ENCODE peak calls at places on chromosome 7, in five cellular contexts. R is stomach, B is right lobe of liver, F is tibial artery, P is adrenal gland. D is an unnamed sample. For H3K4me1 and H3K9me3, the result is how much of the 10 kb centered on the place peaks cover.

GRCh38 chr7:134120405-134120804 is 6.7 kb upstream of the LRGUK start:
- DNase-seq in R (no peak), F (no peak), B (no peak), P (no peak), D (no peak)

GRCh38 chr7:2231992-2232765 is 566 bp downstream of the MAD1L1 start:
- DNase-seq in F (no peak), P (no peak), B (no peak), R (no peak), D (peak)

GRCh38 chr7:36416251-36416650 is 26.6 kb downstream of the ANLN start:
- DNase-seq in R (no peak), P (no peak), F (no peak), B (no peak), D (no peak)

GRCh38 chr7:16739863-16740622 is 13.5 kb upstream of the TSPAN13 start:
- DNase-seq in R (no peak), P (peak), B (no peak), F (no peak), D (no peak)

GRCh38 chr7:116213361-116214155 is 3.2 kb downstream of the TES start:
- DNase-seq in P (no peak), F (no peak), R (no peak), B (no peak), D (no peak)

GRCh38 chr7:43461349-43462024 is 121.4 kb upstream of the STK17A start:
- DNase-seq in F (no peak), P (peak), B (no peak), R (no peak), D (no peak)

GRCh38 chr7:21011153-21011552 is 224.5 kb upstream of the SP8 start:
- DNase-seq in P (no peak), R (no peak), B (no peak), F (no peak), D (no peak)

GRCh38 chr7:141585592-141586510 is 34.6 kb downstream of the AGK start:
- DNase-seq in R (no peak), P (no peak), B (no peak), F (no peak), D (no peak)

GRCh38 chr7:149860821-149861727 is 12.7 kb upstream of the ATP6V0E2 start:
- DNase-seq in P (no peak), F (no peak), B (peak), R (no peak), D (no peak)

GRCh38 chr7:136012238-136012637 is 35.1 kb upstream of the MTPN start:
- DNase-seq in P (no peak), F (no peak), R (no peak), B (no peak), D (no peak)

GRCh38 chr7:18221377-18222290 is 194.0 kb upstream of the PRPS1L1 start:
- DNase-seq in B (no peak), F (no peak), P (no peak), R (no peak), D (no peak)

GRCh38 chr7:104160375-104160774 is 47.4 kb downstream of the ORC5 start:
- DNase-seq in P (no peak), F (no peak), B (no peak), R (no peak), D (no peak)

GRCh38 chr7:29619111-29619510 is 55.5 kb downstream of the PRR15 start:
- DNase-seq in F (no peak), R (no peak), P (no peak), B (no peak), D (no peak)

GRCh38 chr7:24669971-24670591 is 87.2 kb downstream of the GSDME start:
- DNase-seq in R (no peak), P (no peak), B (no peak), F (no peak), D (no peak)

GRCh38 chr7:31938650-31939049 is 131.6 kb downstream of the PDE1C start:
- DNase-seq in R (no peak), F (no peak), B (no peak), P (no peak), D (no peak)

GRCh38 chr7:1842321-1843221 is 172.5 kb downstream of the ELFN1 start:
- DNase-seq in B (peak), P (peak), R (no peak), F (peak), D (peak)

GRCh38 chr7:94509264-94509878 is at the start of gene CASD1:
- DNase-seq in R (peak), P (peak), B (peak), F (peak), D (peak)

GRCh38 chr7:128017880-128018845 is 13.1 kb downstream of the LRRC4 start:
- DNase-seq in P (no peak), R (peak), B (peak), F (no peak), D (peak)

GRCh38 chr7:15821484-15822122 is 135.1 kb upstream of the MEOX2 start:
- DNase-seq in P (no peak), B (no peak), F (no peak), R (no peak), D (no peak)

GRCh38 chr7:98202367-98203195 is 8.7 kb upstream of the BHLHA15 start:
- DNase-seq in F (no peak), R (no peak), B (no peak), P (no peak), D (no peak)

GRCh38 chr7:149125864-149126661 is at the start of gene ZNF425:
- DNase-seq in B (peak), R (peak), F (peak), P (peak), D (peak)

GRCh38 chr7:6495597-6496262 is 48.0 kb upstream of the DAGLB start:
- DNase-seq in R (no peak), F (no peak), P (no peak), B (no peak), D (no peak)

GRCh38 chr7:14457567-14458453 is 444.7 kb downstream of the DGKB start:
- DNase-seq in R (peak), P (peak), F (peak), B (peak), D (peak)

GRCh38 chr7:45651540-45651939 is 77.4 kb downstream of the ADCY1 start:
- DNase-seq in B (no peak), F (peak), P (no peak), R (peak), D (no peak)

GRCh38 chr7:95485749-95486148 is at the start of gene ASB4:
- DNase-seq in F (no peak), B (no peak), P (peak), R (no peak), D (no peak)

GRCh38 chr7:79723833-79724608 is 270.6 kb upstream of the MAGI2 start:
- DNase-seq in B (no peak), F (no peak), R (no peak), P (no peak), D (no peak)

GRCh38 chr7:101239191-101239950 is 1.8 kb upstream of the CLDN15 start:
- DNase-seq in R (no peak), B (peak), F (no peak), P (peak), D (no peak)

GRCh38 chr7:72444023-72444776 is 32.1 kb upstream of the CALN1 start:
- DNase-seq in B (no peak), P (no peak), R (no peak), F (no peak), D (no peak)

GRCh38 chr7:79822620-79823240 is 311.9 kb upstream of the GNAI1 start:
- DNase-seq in R (no peak), B (no peak), P (no peak), F (no peak), D (no peak)

GRCh38 chr7:129295015-129295423 is 70.2 kb downstream of the AHCYL2 start:
- DNase-seq in F (no peak), R (no peak), P (peak), B (no peak), D (no peak)

GRCh38 chr7:47710201-47710935 is 128.5 kb upstream of the TNS3 start:
- DNase-seq in B (no peak), R (no peak), P (no peak), F (no peak), D (no peak)

GRCh38 chr7:79529214-79529895 is 75.9 kb upstream of the MAGI2 start:
- DNase-seq in B (no peak), F (no peak), P (no peak), R (no peak), D (peak)

GRCh38 chr7:36190447-36191291 is 37.6 kb downstream of the EEPD1 start:
- DNase-seq in P (peak), B (no peak), F (no peak), R (no peak), D (no peak)

GRCh38 chr7:133649593-133649992 is 396.7 kb downstream of the EXOC4 start:
- DNase-seq in P (no peak), F (no peak), R (no peak), B (no peak), D (no peak)

DNA sequence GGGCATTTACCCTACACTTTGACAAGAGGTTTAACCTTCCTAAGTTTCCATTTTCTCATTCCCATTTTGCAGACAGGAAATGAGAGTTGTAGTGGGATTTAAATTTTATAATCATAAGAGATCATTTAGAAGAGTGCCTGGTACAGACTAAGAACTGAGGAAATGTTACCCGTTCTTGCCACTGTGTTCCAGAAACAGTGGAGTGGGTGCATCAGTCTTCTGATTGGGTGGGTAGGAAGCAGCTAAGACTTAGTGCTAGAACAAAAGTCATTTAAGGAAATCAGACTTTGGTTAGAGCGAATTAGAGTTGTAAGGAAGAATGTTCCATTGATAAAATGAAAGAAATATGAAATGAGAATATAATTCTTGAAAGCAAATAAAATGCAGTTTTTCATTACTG is 8.4 kb upstream of the SYPL1 start:
- DNase-seq in R (no peak), B (no peak), F (no peak), P (no peak), D (no peak)
- H3K27ac ChIP-seq in R (no peak), B (no peak), F (no peak), P (no peak), D (no peak)

GRCh38 chr7:64469673-64470072 is 93.2 kb downstream of the ZNF680 start:
- DNase-seq in R (no peak), F (no peak), B (no peak), P (no peak), D (no peak)
- H3K4me1 ChIP-seq in R (under half), F (under half), B (under half), P (under half), D (under half)

DNA sequence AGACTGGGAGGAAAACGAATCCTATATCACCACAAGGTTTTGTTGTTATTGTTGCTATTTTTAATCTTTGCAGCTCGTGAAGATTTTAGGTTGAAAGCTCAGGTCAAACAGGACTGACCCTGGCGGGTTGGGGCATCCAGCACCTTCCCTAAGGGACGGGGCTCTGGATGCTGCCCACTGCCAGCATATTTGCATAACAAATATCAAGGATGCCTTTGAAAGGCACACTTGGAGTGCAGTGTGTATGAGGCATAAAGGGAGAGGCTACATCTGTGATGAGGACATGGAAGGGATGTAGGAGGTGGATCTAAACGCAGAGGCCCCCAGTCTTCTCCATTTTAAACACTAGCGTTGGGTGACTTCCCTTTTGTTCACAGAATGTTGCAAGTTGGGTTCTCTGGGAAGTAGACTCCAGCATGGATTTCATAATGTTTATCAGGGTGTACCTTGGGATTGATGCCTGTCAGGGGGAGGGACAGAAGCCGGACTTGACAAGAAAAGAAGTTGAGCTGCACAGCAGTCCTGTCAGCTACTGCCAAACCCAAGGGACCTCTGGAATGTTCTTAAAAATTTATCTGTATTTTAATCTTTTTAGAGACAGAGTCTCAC is 181.1 kb upstream of the IMMP2L start:
- DNase-seq in R (no peak), P (no peak), F (no peak), B (no peak), D (no peak)
- H3K9me3 ChIP-seq in R (under half), P (under half), F (under half), B (under half), D (under half)

GRCh38 chr7:27235387-27236052 is 7.1 kb upstream of the EVX1 start:
- DNase-seq in R (peak), P (peak), B (no peak), F (no peak), D (peak)
- H3K27ac ChIP-seq in R (no peak), P (no peak), B (no peak), F (no peak), D (no peak)

GRCh38 chr7:49091519-49091918 is 167.2 kb downstream of the CDC14C start:
- DNase-seq in P (no peak), R (no peak), B (no peak), F (no peak), D (no peak)

GRCh38 chr7:49091089-49091488 is 166.7 kb downstream of the CDC14C start:
- DNase-seq in B (no peak), F (no peak), R (no peak), P (no peak), D (no peak)

GRCh38 chr7:49093218-49093617 is 168.9 kb downstream of the CDC14C start:
- DNase-seq in B (no peak), R (no peak), F (no peak), P (no peak), D (no peak)

GRCh38 chr7:49094866-49095265 is 170.5 kb downstream of the CDC14C start:
- DNase-seq in B (no peak), R (no peak), P (no peak), F (no peak), D (no peak)

DNA sequence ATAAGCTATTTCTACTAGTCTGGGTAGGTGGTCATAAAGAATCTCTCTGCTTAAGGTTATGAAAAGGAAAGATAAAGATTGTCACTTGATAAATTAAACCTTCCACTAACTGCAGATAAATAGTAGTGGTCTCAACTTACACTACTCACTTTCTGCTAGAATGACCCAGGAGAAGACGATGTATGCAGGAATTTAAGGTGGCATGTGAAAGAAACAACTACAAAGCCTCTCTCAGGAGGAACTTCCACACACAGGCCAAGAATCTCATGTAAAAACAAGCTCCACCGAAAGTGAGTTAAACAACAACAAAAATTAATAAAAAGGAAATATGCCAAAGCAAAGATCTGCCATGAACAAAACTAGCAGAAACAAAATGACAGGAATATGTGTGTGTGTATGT is 165.4 kb downstream of the CDC14C start:
- DNase-seq in F (no peak), R (no peak), B (no peak), P (no peak), D (no peak)
- H3K4me1 ChIP-seq in F (under half), R (under half), B (under half), P (under half), D (under half)

GRCh38 chr7:158134824-158135223 is 452.8 kb downstream of the PTPRN2 start:
- DNase-seq in R (no peak), F (no peak), B (no peak), P (no peak), D (no peak)

GRCh38 chr7:158133057-158133456 is 454.6 kb downstream of the PTPRN2 start:
- DNase-seq in R (peak), B (no peak), P (no peak), F (peak), D (no peak)

GRCh38 chr7:158130023-158130409 is 457.6 kb downstream of the PTPRN2 start:
- DNase-seq in F (peak), P (no peak), B (no peak), R (no peak), D (no peak)

GRCh38 chr7:158135931-158136330 is 451.7 kb downstream of the PTPRN2 start:
- DNase-seq in R (peak), P (no peak), B (no peak), F (no peak), D (no peak)

DNA sequence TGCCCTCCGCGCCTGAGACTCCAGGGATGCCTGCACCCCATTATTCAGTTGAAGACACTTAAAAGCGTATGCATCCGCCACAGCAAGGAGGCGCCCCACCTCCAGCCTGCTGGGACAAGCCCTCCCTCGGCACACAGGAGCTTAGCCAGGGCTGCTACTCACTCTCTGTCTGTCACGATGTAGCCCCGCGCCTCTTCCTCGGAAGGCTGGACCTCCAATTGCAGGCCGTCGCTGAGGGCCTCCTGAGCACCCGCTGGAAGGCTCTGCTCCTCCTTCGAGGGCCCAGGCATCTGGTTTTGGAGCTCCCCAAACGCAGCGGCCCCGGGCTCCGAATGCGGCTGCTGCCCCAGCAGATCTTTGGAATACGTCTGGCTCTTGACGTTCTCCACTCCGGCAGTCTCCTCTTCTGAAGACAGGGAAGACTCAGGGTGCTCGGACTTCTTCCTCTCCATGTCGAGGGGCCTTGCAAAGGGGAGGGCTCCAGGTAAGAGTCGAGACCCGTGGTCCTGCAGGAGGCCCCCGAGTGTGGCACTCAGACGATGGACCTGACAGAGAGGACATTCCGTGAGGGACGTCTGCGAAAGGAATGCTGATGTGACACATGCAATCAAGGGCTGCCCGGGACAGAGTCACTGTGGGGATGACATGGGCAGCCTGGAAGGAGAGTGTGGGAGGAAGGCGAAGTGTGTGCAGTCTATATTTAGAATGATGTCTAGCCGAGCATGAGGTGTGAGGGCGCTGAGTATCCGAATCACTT is 453.9 kb downstream of the PTPRN2 start:
- DNase-seq in F (peak), P (no peak), R (peak), B (no peak), D (no peak)
- H3K9me3 ChIP-seq in F (under half), P (under half), R (under half), B (under half), D (under half)

DNA sequence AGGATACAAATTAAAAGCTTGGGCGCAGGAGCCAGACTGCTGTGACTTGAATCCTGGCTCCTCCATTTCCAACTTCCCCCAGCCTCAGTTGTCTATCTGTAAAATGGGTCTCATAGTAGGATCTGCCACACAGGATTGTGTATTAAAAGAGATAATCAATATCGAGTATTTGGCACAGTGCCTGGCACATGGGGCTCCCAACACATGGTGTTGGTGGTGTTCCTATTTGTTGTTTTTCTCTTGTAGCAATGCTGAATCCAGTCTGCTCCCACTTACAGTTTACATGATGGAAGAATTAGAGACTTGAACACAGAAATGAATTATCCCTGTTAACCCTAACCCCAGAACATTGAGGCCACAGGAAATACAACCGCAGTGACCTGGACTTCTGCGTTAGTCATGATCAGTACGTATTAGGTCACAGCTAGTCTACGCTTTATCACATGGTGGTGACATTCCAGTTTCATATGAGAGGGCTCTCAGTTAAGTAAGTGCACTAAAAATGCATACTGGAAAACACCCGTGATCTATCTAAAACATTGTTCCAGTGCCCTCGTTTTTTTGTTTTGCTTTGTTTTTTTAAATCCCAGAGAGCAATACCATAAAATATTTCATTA is 169.5 kb upstream of the KLF14 start:
- DNase-seq in R (no peak), B (peak), F (no peak), P (no peak), D (no peak)
- H3K27ac ChIP-seq in R (peak), B (peak), F (peak), P (peak), D (peak)

GRCh38 chr7:139972000-139972399 is 90.8 kb downstream of the PARP12 start:
- DNase-seq in P (no peak), F (no peak), R (no peak), B (no peak), D (no peak)

GRCh38 chr7:139976055-139976837 is 86.5 kb downstream of the PARP12 start:
- DNase-seq in R (no peak), F (no peak), B (no peak), P (no peak), D (no peak)

GRCh38 chr7:139973091-139973490 is 89.7 kb downstream of the PARP12 start:
- DNase-seq in R (no peak), F (no peak), B (no peak), P (no peak), D (no peak)

GRCh38 chr7:139976838-139977656 is 85.7 kb downstream of the PARP12 start:
- DNase-seq in F (no peak), B (no peak), P (no peak), R (no peak), D (no peak)

GRCh38 chr7:139974179-139974811 is 88.5 kb downstream of the PARP12 start:
- DNase-seq in R (no peak), P (no peak), B (no peak), F (no peak), D (no peak)
- H3K4me1 ChIP-seq in R (under half), P (under half), B (under half), F (under half), D (under half)

GRCh38 chr7:158257001-158257400 is 330.6 kb downstream of the PTPRN2 start:
- DNase-seq in B (no peak), R (no peak), P (no peak), F (peak), D (no peak)
- H3K9me3 ChIP-seq in B (under half), R (under half), P (under half), F (under half), D (under half)

D was measured in pancreas.